ENCODE peak calls at places on chromosomes 11 and 22, in six cellular contexts. S is PC-3, N is fibroblast of pulmonary artery, D is heart left ventricle, Y is aorta, P is stomach. E is an unnamed sample.

GRCh38 chr11:71055925-71056324 is 196.5 kb downstream of the SHANK2 start:
- DNase-seq in P (no peak), N (no peak), D (no peak), S (no peak), Y (no peak), E (no peak)

GRCh38 chr11:94776351-94777321 is 8.5 kb downstream of the AMOTL1 start:
- DNase-seq in S (peak; percentile 69), Y (no peak), N (peak; percentile 66), D (no peak), P (peak; percentile 29), E (peak; percentile 77)

GRCh38 chr11:128279861-128280260 is 307.5 kb downstream of the ETS1 start:
- DNase-seq in N (peak; percentile 22), P (no peak), D (no peak), Y (no peak), S (peak; percentile 23), E (peak; percentile 52)

GRCh38 chr11:131888230-131888826 is 517.9 kb downstream of the NTM start:
- DNase-seq in S (peak; percentile 90), P (no peak), Y (no peak), D (no peak), N (peak; percentile 96), E (peak; percentile 86)

GRCh38 chr22:38872831-38873248 is 824 bp upstream of the CBX6 start:
- DNase-seq in S (no peak), N (peak; percentile 36), P (peak; percentile 51), Y (peak; percentile 82), D (peak; percentile 79), E (no peak)

GRCh38 chr11:133942594-133942993 is 14.2 kb downstream of the IGSF9B start:
- DNase-seq in N (no peak), P (no peak), Y (no peak), D (no peak), S (no peak), E (no peak)

GRCh38 chr22:37549704-37550059 is 10.6 kb upstream of the CDC42EP1 start:
- DNase-seq in N (peak; percentile 73), Y (peak; percentile 84), S (no peak), D (no peak), P (peak; percentile 90), E (no peak)

GRCh38 chr11:12110714-12111481 is 508 bp downstream of the MICAL2 start:
- DNase-seq in Y (peak; percentile 68), D (peak; percentile 53), P (no peak), N (no peak), S (peak; percentile 34), E (no peak)

GRCh38 chr11:69888671-69889076 is 69.5 kb upstream of the FGF3 start:
- DNase-seq in S (peak; percentile 93), Y (peak; percentile 67), D (peak; percentile 59), P (peak; percentile 77), N (peak; percentile 65), E (peak; percentile 55)

GRCh38 chr11:78564037-78564888 is 10.4 kb downstream of the NARS2 start:
- DNase-seq in P (no peak), Y (no peak), N (peak; percentile 85), S (peak; percentile 91), D (no peak), E (peak; percentile 60)

GRCh38 chr11:405323-405975 is 9.3 kb downstream of the SIGIRR start:
- DNase-seq in P (peak; percentile 64), N (peak; percentile 26), S (no peak), D (peak; percentile 37), Y (peak; percentile 60), E (no peak)

GRCh38 chr22:32317524-32317923 is 40.1 kb upstream of the RFPL3 start:
- DNase-seq in N (no peak), Y (no peak), P (no peak), S (no peak), D (no peak), E (no peak)

GRCh38 chr11:111452817-111453607 is 59.2 kb downstream of the BTG4 start:
- DNase-seq in S (no peak), N (no peak), D (no peak), Y (no peak), P (no peak), E (no peak)

GRCh38 chr11:21295508-21295907 is 626.1 kb downstream of the NELL1 start:
- DNase-seq in D (no peak), N (peak; percentile 0), Y (no peak), P (no peak), S (no peak), E (peak; percentile 1)

GRCh38 chr11:92050305-92050704 is 174.3 kb upstream of the FAT3 start:
- DNase-seq in S (no peak), N (no peak), P (no peak), Y (no peak), D (no peak), E (peak; percentile 18)

GRCh38 chr11:34620820-34621792 is at the start of gene EHF:
- DNase-seq in N (no peak), D (no peak), P (peak; percentile 43), Y (no peak), S (peak; percentile 80), E (peak; percentile 99)
- H3K4me3 ChIP-seq in N (no peak within 1 kb of the TSS), D (no peak within 1 kb of the TSS), P (peak within 1 kb of the TSS; percentile 49), Y (no peak within 1 kb of the TSS), S (peak within 1 kb of the TSS; percentile 66), E (peak within 1 kb of the TSS; percentile 45)

GRCh38 chr11:72719551-72719950 is 32.7 kb downstream of the ARAP1 start:
- DNase-seq in P (no peak), D (no peak), Y (no peak), N (no peak), S (no peak), E (no peak)
- H3K4me3 ChIP-seq in P (peak overlapping the region; percentile 75), D (peak overlapping the region; percentile 71), Y (no peak overlapping the region), N (no peak overlapping the region), S (no peak overlapping the region), E (no peak overlapping the region)

DNA sequence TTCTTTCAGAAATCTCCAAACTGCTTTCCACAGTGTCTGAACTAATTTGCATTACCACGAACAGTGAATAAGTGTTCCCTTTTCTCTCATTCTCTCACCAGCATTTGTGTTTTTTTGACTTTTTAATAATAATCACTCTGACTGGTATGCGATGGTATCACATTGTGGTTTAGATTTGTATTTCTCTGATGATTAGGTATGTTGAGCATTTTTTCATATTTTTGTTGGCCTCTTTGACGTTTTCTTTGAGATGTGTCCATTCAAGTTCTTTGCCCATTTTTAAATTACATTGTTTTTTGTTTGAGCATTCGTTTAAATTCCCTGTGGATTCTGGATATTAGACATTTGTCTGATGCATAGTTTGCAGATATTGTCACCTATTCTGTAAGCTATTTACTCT is 1639.6 kb upstream of the TENM4 start:
- DNase-seq in Y (no peak), N (no peak), D (no peak), S (no peak), P (no peak), E (no peak)
- H3K4me3 ChIP-seq in Y (no peak overlapping the region), N (no peak overlapping the region), D (no peak overlapping the region), S (no peak overlapping the region), P (no peak overlapping the region), E (no peak overlapping the region)

GRCh38 chr11:44310456-44311272 is 725 bp upstream of the ALX4 start:
- DNase-seq in N (no peak), P (no peak), Y (no peak), S (no peak), D (no peak), E (no peak)
- H3K4me3 ChIP-seq in N (no peak overlapping the region), P (peak overlapping the region; percentile 50), Y (no peak overlapping the region), S (no peak overlapping the region), D (peak overlapping the region; percentile 38), E (no peak overlapping the region)

E was measured in bronchial epithelial cell.